ENCODE peak calls at places on chromosomes 2 and 18, in seven cellular contexts. F is body of pancreas, M is colonic mucosa, S is brain microvascular endothelial cell, R is adipocyte, Y is heart left ventricle, O is aorta. B is an unnamed sample. For H3K27me3, the result is how much of the 10 kb centered on the place peaks cover.

GRCh38 chr2:6343076-6343475 is 522.6 kb downstream of the CMPK2 start:
- DNase-seq in F (no peak), M (no peak), S (no peak), R (no peak), Y (no peak), O (no peak), B (no peak)

GRCh38 chr2:135074216-135074615 is 22.1 kb downstream of the RAB3GAP1 start:
- DNase-seq in F (peak), M (peak), S (no peak), R (no peak), Y (no peak), O (no peak), B (no peak)

GRCh38 chr2:176501652-176502051 is 232.4 kb downstream of the MTX2 start:
- DNase-seq in F (no peak), M (no peak), S (no peak), R (no peak), Y (no peak), O (no peak), B (no peak)

GRCh38 chr2:156399950-156400703 is 36.1 kb upstream of the GPD2 start:
- DNase-seq in F (peak), M (peak), S (peak), R (peak), Y (peak), O (peak), B (peak)

GRCh38 chr18:27656167-27656778 is 471.2 kb upstream of the CHST9 start:
- DNase-seq in F (no peak), M (no peak), S (peak), R (no peak), Y (no peak), O (no peak), B (no peak)

GRCh38 chr2:232300894-232301387 is 77.6 kb upstream of the ALPP start:
- DNase-seq in F (no peak), M (peak), S (peak), R (peak), Y (no peak), O (no peak), B (no peak)

GRCh38 chr2:18435425-18436037 is 124.9 kb downstream of the RDH14 start:
- DNase-seq in F (peak), M (peak), S (peak), R (peak), Y (no peak), O (no peak), B (no peak)

GRCh38 chr2:34012728-34013302 is 413.7 kb upstream of the FAM98A start:
- DNase-seq in F (peak), M (peak), S (peak), R (peak), Y (peak), O (peak), B (peak)

GRCh38 chr2:112661656-112662305 is 16.0 kb downstream of the SLC20A1 start:
- DNase-seq in F (no peak), M (no peak), S (no peak), R (no peak), Y (no peak), O (no peak), B (no peak)

GRCh38 chr18:77101410-77102245 is 31.0 kb downstream of the MBP start:
- DNase-seq in F (peak), M (peak), S (peak), R (peak), Y (peak), O (peak), B (peak)

GRCh38 chr2:29114841-29115609 is at the start of gene CLIP4:
- DNase-seq in F (peak), M (peak), S (peak), R (peak), Y (peak), O (peak), B (peak)

GRCh38 chr2:208847651-208848050 is 441.1 kb downstream of the PTH2R start:
- DNase-seq in F (no peak), M (no peak), S (no peak), R (no peak), Y (no peak), O (no peak), B (no peak)

GRCh38 chr18:34042423-34043146 is 182.1 kb downstream of the NOL4 start:
- DNase-seq in F (no peak), M (no peak), S (no peak), R (no peak), Y (no peak), O (no peak), B (no peak)

GRCh38 chr2:241968417-241968816 is 98.9 kb downstream of the RTP5 start:
- DNase-seq in F (peak), M (no peak), S (no peak), R (no peak), Y (no peak), O (no peak), B (no peak)

GRCh38 chr2:127104166-127104660 is 2.7 kb downstream of the BIN1 start:
- DNase-seq in F (no peak), M (no peak), S (no peak), R (no peak), Y (no peak), O (no peak), B (no peak)

GRCh38 chr2:43100362-43100882 is 126.0 kb downstream of the ZFP36L2 start:
- DNase-seq in F (no peak), M (no peak), S (no peak), R (no peak), Y (no peak), O (no peak), B (no peak)

GRCh38 chr2:233350708-233351107 is 3.6 kb upstream of the DGKD start:
- DNase-seq in F (no peak), M (peak), S (peak), R (peak), Y (no peak), O (no peak), B (no peak)

GRCh38 chr2:196274387-196274809 is 103.0 kb upstream of the STK17B start:
- DNase-seq in F (no peak), M (peak), S (peak), R (peak), Y (peak), O (no peak), B (no peak)

GRCh38 chr2:184205048-184205596 is 393.2 kb upstream of the ZNF804A start:
- DNase-seq in F (no peak), M (no peak), S (no peak), R (no peak), Y (no peak), O (no peak), B (no peak)

GRCh38 chr2:55843096-55843991 is 80.2 kb downstream of the EFEMP1 start:
- DNase-seq in F (peak), M (peak), S (peak), R (peak), Y (no peak), O (no peak), B (no peak)

GRCh38 chr2:224401641-224402342 is at the start of gene FAM124B:
- DNase-seq in F (peak), M (peak), S (peak), R (no peak), Y (peak), O (peak), B (peak)

GRCh38 chr2:44949329-44950151 is 8.0 kb downstream of the SIX3 start:
- DNase-seq in F (no peak), M (no peak), S (peak), R (peak), Y (no peak), O (no peak), B (no peak)

GRCh38 chr2:10289352-10289751 is 13.4 kb upstream of the HPCAL1 start:
- DNase-seq in F (no peak), M (no peak), S (no peak), R (no peak), Y (no peak), O (no peak), B (no peak)

GRCh38 chr2:144162652-144163051 is 357.3 kb downstream of the ZEB2 start:
- DNase-seq in F (peak), M (peak), S (no peak), R (no peak), Y (no peak), O (no peak), B (no peak)

GRCh38 chr18:35938562-35938961 is 33.9 kb upstream of the RMP24 start:
- DNase-seq in F (no peak), M (no peak), S (no peak), R (peak), Y (no peak), O (no peak), B (no peak)

GRCh38 chr18:56873441-56874140 is 222.4 kb downstream of the WDR7 start:
- DNase-seq in F (no peak), M (no peak), S (no peak), R (no peak), Y (no peak), O (no peak), B (no peak)

GRCh38 chr2:127683766-127684165 is 8.4 kb upstream of the LIMS2 start:
- DNase-seq in F (no peak), M (no peak), S (no peak), R (peak), Y (no peak), O (no peak), B (no peak)

GRCh38 chr18:46226461-46226860 is 122.3 kb downstream of the HAUS1 start:
- DNase-seq in F (no peak), M (no peak), S (peak), R (peak), Y (no peak), O (no peak), B (no peak)

GRCh38 chr2:9308186-9308955 is 101.8 kb downstream of the ASAP2 start:
- DNase-seq in F (no peak), M (no peak), S (no peak), R (no peak), Y (no peak), O (no peak), B (no peak)

GRCh38 chr18:39604836-39605235 is 2039.2 kb upstream of the CELF4 start:
- DNase-seq in F (no peak), M (no peak), S (peak), R (peak), Y (no peak), O (no peak), B (no peak)

GRCh38 chr2:47299555-47299954 is 103.4 kb upstream of the MSH2 start:
- DNase-seq in F (no peak), M (no peak), S (peak), R (peak), Y (no peak), O (no peak), B (no peak)

GRCh38 chr2:50746526-50746925 is 285.4 kb downstream of the NRXN1 start:
- DNase-seq in F (peak), M (no peak), S (peak), R (peak), Y (no peak), O (no peak), B (no peak)

GRCh38 chr2:230872968-230873669 is 8.4 kb downstream of the ITM2C start:
- DNase-seq in F (no peak), M (no peak), S (no peak), R (no peak), Y (no peak), O (no peak), B (no peak)

GRCh38 chr2:168819829-168820489 is 17.5 kb downstream of the NOSTRIN start:
- DNase-seq in F (no peak), M (no peak), S (no peak), R (no peak), Y (no peak), O (no peak), B (no peak)

DNA sequence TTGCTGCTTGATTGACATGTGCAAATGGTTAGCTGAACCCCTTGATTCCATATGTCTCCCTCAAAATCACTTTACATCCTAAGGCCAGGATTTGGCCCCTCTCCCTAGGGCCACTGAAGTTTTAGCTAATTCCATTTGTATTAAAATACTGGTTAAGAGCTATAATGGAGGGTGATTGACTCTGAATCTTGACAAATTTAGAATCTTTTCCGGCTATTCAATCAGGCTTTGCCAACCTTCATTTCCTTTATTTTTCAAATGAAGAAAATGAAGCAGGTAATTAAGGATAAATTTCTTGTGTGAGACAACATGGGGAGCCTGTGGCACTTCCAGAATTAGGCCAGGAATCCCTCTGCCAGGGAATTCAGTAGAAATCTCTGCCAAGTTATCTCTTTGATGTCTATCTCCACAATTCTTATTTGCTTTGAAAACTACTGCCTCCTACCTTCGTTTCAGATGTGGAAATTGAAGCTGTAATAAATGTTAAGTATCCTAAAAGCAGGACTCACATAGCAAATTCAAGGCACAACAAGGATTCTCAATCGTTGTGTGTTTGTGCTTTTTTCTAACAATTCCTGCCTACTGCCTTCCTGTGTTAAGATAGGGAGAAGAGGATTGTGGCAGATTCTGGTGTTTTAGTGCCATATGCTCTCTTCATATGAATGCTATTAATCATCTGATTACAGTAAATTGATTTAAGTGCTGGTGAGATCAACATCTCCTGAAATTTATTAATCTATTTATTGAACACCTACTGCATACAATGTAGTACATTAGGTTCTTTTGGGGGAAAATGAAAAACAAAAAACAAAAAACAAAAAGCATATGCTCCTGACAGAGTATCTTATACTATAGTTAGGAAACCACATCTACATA is 47.8 kb upstream of the MAP4K3 start:
- DNase-seq in F (no peak), M (no peak), S (no peak), R (no peak), Y (no peak), O (no peak), B (no peak)
- H3K4me3 ChIP-seq in F (no peak), M (no peak), S (no peak), R (no peak), Y (no peak), O (no peak), B (no peak)

DNA sequence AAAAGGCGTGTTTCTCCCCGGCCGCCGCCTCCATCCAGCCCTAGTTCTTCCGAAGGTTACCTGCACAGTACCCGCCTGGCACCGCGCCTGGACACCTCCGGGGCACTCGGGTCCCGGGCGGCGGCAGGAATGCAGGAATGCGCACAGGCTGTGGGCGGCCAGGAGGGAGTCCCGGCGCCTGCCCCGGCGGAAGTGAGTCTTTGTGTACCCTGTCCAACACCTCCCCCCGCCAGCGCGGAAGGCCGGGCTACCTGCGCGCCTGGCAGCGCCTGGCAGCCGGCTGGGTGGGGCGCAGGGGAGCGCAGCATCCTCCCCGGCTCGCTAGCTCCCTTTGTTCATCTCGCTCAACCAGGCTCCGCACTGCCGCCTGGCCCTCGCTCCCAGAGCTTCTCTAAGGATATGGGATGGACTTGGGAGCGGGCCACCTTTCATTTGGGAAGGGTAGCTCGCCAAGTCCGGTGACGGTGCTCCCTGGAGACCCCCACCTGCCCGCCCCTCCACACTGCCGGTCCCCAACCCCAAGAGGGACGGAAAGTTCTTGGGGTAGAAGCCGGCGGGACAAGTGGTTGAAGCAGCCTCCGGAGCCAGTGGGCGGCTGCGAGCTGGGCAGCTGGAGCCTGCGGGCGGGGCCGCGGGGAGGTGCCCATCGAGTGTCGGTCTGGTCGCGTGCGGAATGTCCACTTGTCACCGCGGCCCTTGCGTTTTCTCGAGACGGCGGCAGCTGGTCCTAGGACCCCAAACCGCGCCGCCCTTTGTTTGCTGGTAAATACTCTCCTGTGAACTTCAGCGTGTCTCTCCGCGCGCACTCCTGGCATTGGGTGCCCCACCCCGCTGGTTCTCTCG is 1.2 kb upstream of the ST6GAL2 start:
- DNase-seq in F (peak), M (peak), S (peak), R (peak), Y (peak), O (peak), B (no peak)
- H3K27me3 ChIP-seq in F (under half), M (under half), S (under half), R (under half), Y (under half), O (under half), B (under half)

GRCh38 chr2:148720501-148720998 is 76.0 kb downstream of the EPC2 start:
- DNase-seq in F (no peak), M (no peak), S (no peak), R (peak), Y (peak), O (peak), B (no peak)
- H3K4me3 ChIP-seq in F (no peak), M (no peak), S (no peak), R (peak), Y (peak), O (no peak), B (no peak)

GRCh38 chr18:50194623-50195532 is at the start of gene MYO5B:
- DNase-seq in F (peak), M (peak), S (no peak), R (peak), Y (peak), O (no peak), B (peak)

GRCh38 chr18:50192903-50193795 is 1.8 kb downstream of the MYO5B start:
- DNase-seq in F (peak), M (peak), S (no peak), R (no peak), Y (no peak), O (no peak), B (no peak)

GRCh38 chr18:50195689-50196088 is 742 bp upstream of the MYO5B start:
- DNase-seq in F (no peak), M (no peak), S (no peak), R (no peak), Y (no peak), O (no peak), B (no peak)

GRCh38 chr18:50196261-50196660 is 1.3 kb upstream of the MYO5B start:
- DNase-seq in F (no peak), M (no peak), S (no peak), R (no peak), Y (no peak), O (no peak), B (no peak)

DNA sequence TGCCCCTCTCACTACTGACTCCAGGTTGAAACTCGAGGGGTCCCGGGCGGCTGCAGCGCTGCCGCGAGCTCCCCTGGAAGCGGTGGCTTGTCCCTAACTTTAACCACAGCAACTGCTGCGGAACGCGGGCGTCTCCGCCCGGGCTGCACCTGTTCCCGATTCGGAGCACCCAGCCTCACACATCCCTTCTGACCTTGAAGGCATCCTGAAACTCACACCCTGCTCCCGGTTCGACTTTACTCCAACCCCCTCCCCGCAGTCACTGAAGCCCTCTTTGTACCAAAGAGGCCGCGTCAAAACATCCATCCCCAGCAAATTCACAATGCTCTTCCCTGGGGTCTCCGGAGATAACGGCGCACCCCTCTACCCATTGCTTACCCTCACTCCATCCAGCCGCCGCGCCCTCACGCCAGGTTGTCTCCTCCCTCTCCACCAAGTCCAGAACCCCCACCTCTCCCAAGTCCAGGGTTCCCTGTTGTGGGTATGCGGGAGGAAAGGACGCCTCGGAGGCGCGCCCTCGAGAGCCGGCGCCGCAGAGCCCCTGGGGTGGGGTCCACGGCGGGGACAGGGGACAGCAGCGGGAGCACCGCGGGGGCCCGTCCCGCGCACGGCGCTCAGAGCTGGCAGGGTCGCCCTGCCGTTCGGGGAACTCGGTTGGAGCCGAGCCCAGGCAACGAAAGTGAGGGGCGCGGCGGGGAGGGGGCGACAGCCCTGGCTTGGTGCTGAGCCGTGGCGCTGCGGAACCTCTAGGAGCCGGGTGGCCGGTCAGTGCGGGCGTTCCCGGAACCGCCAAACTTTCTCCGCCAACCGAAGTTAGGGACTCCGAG is 938 bp downstream of the MYO5B start:
- DNase-seq in F (peak), M (peak), S (no peak), R (no peak), Y (no peak), O (no peak), B (no peak)
- H3K27me3 ChIP-seq in F (under half), M (under half), S (half or more), R (half or more), Y (under half), O (under half), B (under half)

GRCh38 chr2:75561566-75562512 is 1.1 kb upstream of the EVA1A start:
- DNase-seq in F (no peak), M (no peak), S (peak), R (peak), Y (no peak), O (no peak), B (no peak)
- H3K4me3 ChIP-seq in F (no peak), M (no peak), S (peak), R (peak), Y (peak), O (no peak), B (no peak)

GRCh38 chr2:26561376-26561775 is 79.8 kb downstream of the CIB4 start:
- DNase-seq in F (no peak), M (no peak), S (no peak), R (no peak), Y (no peak), O (peak), B (no peak)

GRCh38 chr2:26564121-26564520 is 77.0 kb downstream of the CIB4 start:
- DNase-seq in F (no peak), M (no peak), S (no peak), R (no peak), Y (no peak), O (peak), B (no peak)

GRCh38 chr2:26561918-26562810 is 79.0 kb downstream of the CIB4 start:
- DNase-seq in F (peak), M (peak), S (no peak), R (peak), Y (peak), O (peak), B (peak)

GRCh38 chr2:26562811-26563645 is 78.1 kb downstream of the CIB4 start:
- DNase-seq in F (peak), M (peak), S (no peak), R (peak), Y (no peak), O (peak), B (no peak)

DNA sequence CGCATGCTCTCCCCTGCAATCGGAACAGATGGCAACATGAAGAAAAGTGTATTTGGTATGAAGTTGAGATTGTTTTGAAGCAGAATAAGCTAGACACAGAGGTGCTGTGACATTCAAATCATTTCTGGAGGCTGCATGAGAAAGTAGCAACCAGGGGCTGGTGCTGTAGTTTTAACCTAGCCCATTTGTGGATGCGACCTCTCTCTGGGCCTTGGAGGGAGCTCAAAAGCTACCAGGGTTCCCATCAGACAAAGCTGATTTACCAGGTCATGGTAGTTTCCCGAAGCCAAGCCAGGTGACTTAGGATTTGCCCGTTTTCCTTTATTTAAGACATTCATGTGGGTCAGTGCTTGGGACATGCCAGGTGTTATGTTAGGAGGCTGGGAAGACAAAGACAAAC is 77.5 kb downstream of the CIB4 start:
- DNase-seq in F (no peak), M (no peak), S (no peak), R (no peak), Y (no peak), O (peak), B (no peak)
- H3K27me3 ChIP-seq in F (under half), M (under half), S (half or more), R (half or more), Y (under half), O (under half), B (under half)

B was measured in adrenal gland.